ENCODE peak calls at places on chromosome 5, in six cellular contexts. R is SK-N-SH, H is neural progenitor cell, A is GM23248, Q is PC-3, E is HCT116. U is an unnamed sample. For H3K79me2 and H3K4me1, the result is how much of the 10 kb centered on the place peaks cover.

GRCh38 chr5:115624994-115625393 is 842 bp downstream of the TMED7 start:
- DNase-seq in R (no peak), H (no peak), A (peak), Q (no peak), E (no peak), U (no peak)

GRCh38 chr5:13653709-13654108 is 290.8 kb downstream of the DNAH5 start:
- DNase-seq in R (no peak), H (no peak), A (no peak), Q (no peak), E (no peak), U (no peak)

GRCh38 chr5:100667021-100667671 is 132.0 kb downstream of the FAM174A start:
- DNase-seq in R (no peak), H (no peak), A (peak), Q (peak), E (no peak), U (no peak)

GRCh38 chr5:150523472-150524350 is 15.8 kb downstream of the NDST1 start:
- DNase-seq in R (peak), H (peak), A (peak), Q (peak), E (peak), U (peak)

GRCh38 chr5:109328626-109329025 is 81.1 kb downstream of the PJA2 start:
- DNase-seq in R (no peak), H (no peak), A (peak), Q (peak), E (no peak), U (no peak)

GRCh38 chr5:96379862-96380261 is 53.2 kb downstream of the PCSK1 start:
- DNase-seq in R (no peak), H (no peak), A (no peak), Q (no peak), E (no peak), U (no peak)

GRCh38 chr5:89282832-89283510 is 400.0 kb upstream of the MEF2C start:
- DNase-seq in R (no peak), H (no peak), A (peak), Q (peak), E (peak), U (no peak)

GRCh38 chr5:18465833-18466681 is 831.8 kb downstream of the TAF11L14 start:
- DNase-seq in R (peak), H (peak), A (peak), Q (peak), E (no peak), U (peak)

GRCh38 chr5:43437062-43437660 is 25.0 kb upstream of the CCL28 start:
- DNase-seq in R (no peak), H (no peak), A (no peak), Q (no peak), E (no peak), U (no peak)

GRCh38 chr5:179288101-179288808 is 57.0 kb downstream of the ADAMTS2 start:
- DNase-seq in R (peak), H (no peak), A (no peak), Q (no peak), E (no peak), U (no peak)

GRCh38 chr5:76403713-76403962 is 553 bp downstream of the IQGAP2 start:
- DNase-seq in R (peak), H (no peak), A (no peak), Q (no peak), E (no peak), U (no peak)

GRCh38 chr5:113663879-113664278 is 150.4 kb downstream of the YTHDC2 start:
- DNase-seq in R (peak), H (peak), A (peak), Q (peak), E (peak), U (peak)

GRCh38 chr5:135194573-135195266 is 160.7 kb upstream of the PITX1 start:
- DNase-seq in R (no peak), H (no peak), A (peak), Q (no peak), E (no peak), U (no peak)

GRCh38 chr5:56480305-56481146 is 247.4 kb upstream of the ANKRD55 start:
- DNase-seq in R (peak), H (peak), A (peak), Q (peak), E (no peak), U (peak)

GRCh38 chr5:170467000-170467707 is 36.7 kb upstream of the KCNIP1 start:
- DNase-seq in R (no peak), H (no peak), A (peak), Q (peak), E (no peak), U (no peak)

GRCh38 chr5:60960591-60960990 is 15.6 kb downstream of the NDUFAF2 start:
- DNase-seq in R (peak), H (peak), A (peak), Q (peak), E (peak), U (peak)

GRCh38 chr5:81409845-81410369 is 16.0 kb upstream of the ACOT12 start:
- DNase-seq in R (no peak), H (no peak), A (peak), Q (no peak), E (no peak), U (no peak)

DNA sequence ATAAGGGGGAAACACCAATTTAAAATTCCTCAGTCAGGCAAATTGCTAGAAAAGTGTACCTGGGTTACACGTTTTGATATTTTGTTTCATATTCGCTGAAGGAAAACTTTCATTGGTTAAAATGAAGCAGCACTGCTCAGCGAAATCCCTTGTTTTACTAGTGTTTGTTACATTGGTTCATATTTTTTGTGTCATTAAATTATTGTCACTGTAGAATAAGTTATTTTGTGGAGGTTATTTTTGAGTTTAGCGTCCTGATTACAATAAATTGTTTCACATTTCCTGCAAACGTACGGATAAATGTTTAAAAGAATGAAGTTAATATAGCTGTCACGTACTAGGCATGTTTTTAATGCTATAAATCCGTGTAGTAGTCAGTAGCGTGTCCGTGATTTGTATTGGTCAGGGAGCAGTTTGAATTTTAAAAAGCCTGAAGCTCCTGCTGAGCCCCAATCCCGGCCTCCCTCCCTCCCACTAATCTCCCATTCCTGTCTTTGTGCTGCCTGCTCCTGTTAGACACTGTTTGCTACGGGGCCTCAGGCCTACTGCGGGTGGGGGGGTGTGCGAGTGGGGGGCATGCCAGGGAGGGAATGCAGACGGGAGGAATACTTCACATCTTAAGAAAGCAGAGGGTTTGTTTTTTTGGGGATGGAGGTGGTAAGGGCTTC is 2.0 kb downstream of the NIPBL start:
- DNase-seq in R (peak), H (peak), A (peak), Q (peak), E (no peak), U (no peak)
- H3K79me2 ChIP-seq in R (half or more), H (half or more), A (half or more), Q (half or more), E (half or more), U (half or more)

DNA sequence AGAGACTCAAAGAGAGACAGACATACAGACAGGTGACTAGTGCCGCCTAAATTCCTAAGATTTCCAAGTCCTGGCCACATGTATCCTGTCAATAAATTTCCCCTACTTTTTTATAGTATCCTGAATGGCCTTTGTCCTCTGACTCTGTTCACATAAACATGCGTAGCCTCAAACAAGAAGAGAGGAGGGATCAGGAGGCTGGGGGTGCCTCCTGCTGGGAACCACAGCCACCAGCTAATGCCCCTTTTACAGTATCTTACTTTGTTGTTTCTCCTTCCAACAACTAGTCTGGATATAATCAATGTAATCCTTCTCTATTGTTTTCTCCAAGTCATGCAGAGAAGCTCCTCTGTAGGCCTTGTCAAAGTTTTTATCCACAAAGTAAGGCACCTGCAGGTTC is 15.9 kb upstream of the SPATA24 start:
- DNase-seq in R (no peak), H (peak), A (no peak), Q (no peak), E (no peak), U (no peak)
- H3K4me1 ChIP-seq in R (under half), H (under half), A (under half), Q (under half), E (under half), U (under half)

GRCh38 chr5:133825631-133826289 is 142.7 kb downstream of the C5orf15 start:
- DNase-seq in R (peak), H (no peak), A (no peak), Q (no peak), E (no peak), U (peak)
- TF ChIP-seq EZH2phosphoT487 in R (no peak), H (no peak), A (no peak), Q (no peak), E (no peak), U (no peak)

GRCh38 chr5:138354926-138355378 is 2.5 kb downstream of the KDM3B start:
- DNase-seq in R (peak), H (peak), A (peak), Q (peak), E (no peak), U (peak)

GRCh38 chr5:138352722-138353549 is 451 bp downstream of the KDM3B start:
- DNase-seq in R (peak), H (peak), A (peak), Q (peak), E (no peak), U (peak)

GRCh38 chr5:138352071-138352721 is at the start of gene KDM3B:
- DNase-seq in R (peak), H (peak), A (peak), Q (peak), E (peak), U (peak)

GRCh38 chr5:138353550-138353893 is 1.0 kb downstream of the KDM3B start:
- DNase-seq in R (peak), H (no peak), A (peak), Q (no peak), E (no peak), U (peak)

DNA sequence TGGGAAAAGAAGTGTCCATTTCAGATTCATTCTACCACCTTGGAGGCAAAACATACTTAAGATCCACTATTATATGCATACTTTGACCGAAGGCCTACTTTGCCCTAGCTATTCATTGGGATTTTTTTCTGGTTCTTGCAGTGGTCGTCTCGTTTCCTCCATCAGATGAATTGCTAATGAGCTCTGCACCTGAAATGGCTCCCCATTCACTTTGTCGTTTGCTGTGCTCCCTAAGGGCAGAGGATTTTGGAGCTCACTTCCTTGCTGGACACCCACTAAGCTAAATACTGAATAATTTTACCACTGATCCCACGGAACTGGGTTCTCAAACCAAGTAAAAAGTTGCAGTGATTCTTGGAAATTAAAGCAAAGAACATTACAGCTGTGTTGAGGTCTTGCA is 1.9 kb downstream of the KDM3B start:
- DNase-seq in R (no peak), H (peak), A (no peak), Q (no peak), E (no peak), U (no peak)
- H3K79me2 ChIP-seq in R (half or more), H (half or more), A (half or more), Q (half or more), E (half or more), U (half or more)

GRCh38 chr5:67012241-67012640 is 184.4 kb downstream of the CD180 start:
- DNase-seq in R (no peak), H (no peak), A (peak), Q (peak), E (no peak), U (no peak)
- H3K4me1 ChIP-seq in R (under half), H (under half), A (under half), Q (half or more), E (under half), U (under half)

GRCh38 chr5:163504091-163504931 is 1.1 kb upstream of the MAT2B start:
- DNase-seq in R (peak), H (peak), A (peak), Q (peak), E (no peak), U (peak)

GRCh38 chr5:163505049-163505474 is 357 bp upstream of the MAT2B start:
- DNase-seq in R (no peak), H (no peak), A (no peak), Q (no peak), E (no peak), U (no peak)

GRCh38 chr5:163508753-163509152 is 3.3 kb downstream of the MAT2B start:
- DNase-seq in R (no peak), H (no peak), A (no peak), Q (no peak), E (no peak), U (no peak)

GRCh38 chr5:163505475-163506457 is at the start of gene MAT2B:
- DNase-seq in R (peak), H (peak), A (peak), Q (peak), E (peak), U (peak)

GRCh38 chr5:163506726-163507125 is 1.3 kb downstream of the MAT2B start:
- DNase-seq in R (no peak), H (no peak), A (peak), Q (peak), E (no peak), U (no peak)
- TF ChIP-seq EZH2phosphoT487 in R (no peak), H (no peak), A (no peak), Q (no peak), E (no peak), U (no peak)

GRCh38 chr5:10607666-10608442 is 44.0 kb downstream of the ANKRD33B start:
- DNase-seq in R (no peak), H (peak), A (peak), Q (no peak), E (no peak), U (peak)

GRCh38 chr5:10610058-10610457 is 46.2 kb downstream of the ANKRD33B start:
- DNase-seq in R (no peak), H (no peak), A (no peak), Q (no peak), E (no peak), U (no peak)

GRCh38 chr5:10607023-10607665 is 43.3 kb downstream of the ANKRD33B start:
- DNase-seq in R (no peak), H (peak), A (no peak), Q (no peak), E (no peak), U (peak)

GRCh38 chr5:10612251-10612650 is 48.4 kb downstream of the ANKRD33B start:
- DNase-seq in R (no peak), H (no peak), A (no peak), Q (no peak), E (no peak), U (peak)

GRCh38 chr5:10611290-10611689 is 47.4 kb downstream of the ANKRD33B start:
- DNase-seq in R (no peak), H (no peak), A (no peak), Q (no peak), E (no peak), U (no peak)
- H3K79me2 ChIP-seq in R (under half), H (under half), A (under half), Q (under half), E (under half), U (under half)

DNA sequence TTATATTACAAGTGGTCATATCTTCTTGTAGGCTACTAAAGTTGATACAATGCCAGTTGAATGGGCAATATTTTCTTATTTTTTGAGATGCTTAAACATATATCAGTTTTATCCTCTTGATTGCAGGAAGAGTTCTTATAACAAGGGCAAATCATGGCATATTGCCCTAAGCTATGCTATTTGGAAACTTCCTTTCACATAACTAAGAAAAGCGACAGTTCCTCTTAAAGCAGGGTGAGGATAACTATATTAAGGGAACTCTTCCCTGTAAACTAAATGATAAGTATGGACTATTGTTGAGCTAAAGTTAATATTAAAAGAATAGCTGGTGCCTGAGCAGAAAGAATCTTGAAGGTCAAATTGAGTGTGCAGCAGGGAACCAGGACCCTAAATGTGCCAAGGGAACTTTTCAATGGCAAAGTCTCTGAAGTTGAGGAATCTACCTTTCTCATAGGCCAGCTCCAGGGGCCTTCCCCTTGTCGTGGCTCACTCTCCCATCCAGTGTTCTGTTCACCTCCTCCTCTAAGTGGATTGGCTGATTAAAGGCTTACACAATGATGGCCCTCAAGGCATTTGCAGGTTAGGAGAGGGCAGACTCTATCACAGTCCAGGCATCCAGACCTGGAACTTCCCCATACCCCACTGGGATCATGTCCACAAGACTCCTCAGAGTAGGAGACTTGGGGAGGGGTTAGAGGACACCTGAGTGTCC is 26.8 kb downstream of the FYB1 start:
- DNase-seq in R (no peak), H (no peak), A (no peak), Q (no peak), E (no peak), U (no peak)
- H3K4me1 ChIP-seq in R (under half), H (under half), A (under half), Q (under half), E (under half), U (under half)

GRCh38 chr5:159402328-159402727 is 72.0 kb upstream of the IL12B start:
- DNase-seq in R (no peak), H (no peak), A (no peak), Q (no peak), E (no peak), U (no peak)
- TF ChIP-seq EZH2phosphoT487 in R (no peak), H (no peak), A (no peak), Q (no peak), E (no peak), U (no peak)

GRCh38 chr5:157842787-157843186 is 16.2 kb downstream of the CLINT1 start:
- DNase-seq in R (no peak), H (no peak), A (no peak), Q (peak), E (no peak), U (no peak)
- H3K79me2 ChIP-seq in R (half or more), H (half or more), A (half or more), Q (half or more), E (half or more), U (half or more)